ENCODE peak calls at places on chromosome 18, in six cellular contexts. One of them, this sample, is unnamed.

GRCh38 chr18:30280861-30281470 is 761.6 kb downstream of the DSC3 start:
- DNase-seq in astrocyte of the cerebellum: peak
- DNase-seq in SK-N-DZ: peak
- DNase-seq in T47D: no peak
- DNase-seq in choroid plexus epithelial cell: peak
- DNase-seq in fibroblast of the aortic adventitia: peak
- DNase-seq in this sample: peak

GRCh38 chr18:76495435-76496199 is 575 bp upstream of the ZNF516 start:
- DNase-seq in astrocyte of the cerebellum: no peak
- DNase-seq in SK-N-DZ: peak
- DNase-seq in T47D: no peak
- DNase-seq in choroid plexus epithelial cell: peak
- DNase-seq in fibroblast of the aortic adventitia: peak
- DNase-seq in this sample: no peak

GRCh38 chr18:68035709-68036522 is 519.4 kb upstream of the DSEL start:
- DNase-seq in astrocyte of the cerebellum: no peak
- DNase-seq in SK-N-DZ: no peak
- DNase-seq in T47D: no peak
- DNase-seq in choroid plexus epithelial cell: peak
- DNase-seq in fibroblast of the aortic adventitia: peak
- DNase-seq in this sample: no peak

GRCh38 chr18:3529597-3529996 is 79.6 kb downstream of the TGIF1 start:
- DNase-seq in astrocyte of the cerebellum: no peak
- DNase-seq in SK-N-DZ: no peak
- DNase-seq in T47D: no peak
- DNase-seq in choroid plexus epithelial cell: peak
- DNase-seq in fibroblast of the aortic adventitia: peak
- DNase-seq in this sample: no peak

GRCh38 chr18:23276456-23276855 is 141.2 kb downstream of the CABLES1 start:
- DNase-seq in astrocyte of the cerebellum: no peak
- DNase-seq in SK-N-DZ: no peak
- DNase-seq in T47D: no peak
- DNase-seq in choroid plexus epithelial cell: no peak
- DNase-seq in fibroblast of the aortic adventitia: peak
- DNase-seq in this sample: no peak

GRCh38 chr18:37249895-37250618 is 315.5 kb downstream of the CELF4 start:
- DNase-seq in astrocyte of the cerebellum: no peak
- DNase-seq in SK-N-DZ: no peak
- DNase-seq in T47D: no peak
- DNase-seq in choroid plexus epithelial cell: no peak
- DNase-seq in fibroblast of the aortic adventitia: no peak
- DNase-seq in this sample: no peak

GRCh38 chr18:37163119-37163518 is 334.2 kb downstream of the KIAA1328 start:
- DNase-seq in astrocyte of the cerebellum: no peak
- DNase-seq in SK-N-DZ: no peak
- DNase-seq in T47D: no peak
- DNase-seq in choroid plexus epithelial cell: no peak
- DNase-seq in fibroblast of the aortic adventitia: no peak
- DNase-seq in this sample: no peak

GRCh38 chr18:63439334-63439733 is 17.1 kb upstream of the VPS4B start:
- DNase-seq in astrocyte of the cerebellum: peak
- DNase-seq in SK-N-DZ: peak
- DNase-seq in T47D: peak
- DNase-seq in choroid plexus epithelial cell: peak
- DNase-seq in fibroblast of the aortic adventitia: peak
- DNase-seq in this sample: peak

GRCh38 chr18:62990653-62991052 is 275.3 kb downstream of the PHLPP1 start:
- DNase-seq in astrocyte of the cerebellum: no peak
- DNase-seq in SK-N-DZ: no peak
- DNase-seq in T47D: no peak
- DNase-seq in choroid plexus epithelial cell: no peak
- DNase-seq in fibroblast of the aortic adventitia: no peak
- DNase-seq in this sample: no peak

GRCh38 chr18:76374330-76375281 is 120.4 kb downstream of the ZNF516 start:
- DNase-seq in astrocyte of the cerebellum: no peak
- DNase-seq in SK-N-DZ: no peak
- DNase-seq in T47D: no peak
- DNase-seq in choroid plexus epithelial cell: no peak
- DNase-seq in fibroblast of the aortic adventitia: no peak
- DNase-seq in this sample: no peak

GRCh38 chr18:79832169-79832568 is 34.4 kb downstream of the KCNG2 start:
- DNase-seq in astrocyte of the cerebellum: no peak
- DNase-seq in SK-N-DZ: no peak
- DNase-seq in T47D: no peak
- DNase-seq in choroid plexus epithelial cell: no peak
- DNase-seq in fibroblast of the aortic adventitia: no peak
- DNase-seq in this sample: no peak

GRCh38 chr18:74351354-74351753 is 35.7 kb downstream of the C18orf63 start:
- DNase-seq in astrocyte of the cerebellum: peak
- DNase-seq in SK-N-DZ: no peak
- DNase-seq in T47D: no peak
- DNase-seq in choroid plexus epithelial cell: peak
- DNase-seq in fibroblast of the aortic adventitia: peak
- DNase-seq in this sample: no peak